ENCODE peak calls at places on chromosomes 12 and 14, in four cellular contexts. One of them, this sample, is unnamed.
A peak's percentile ranks its signal among the peaks of the same experiment; 100 is the strongest.

GRCh38 chr12:19894049-19894448 is 454.8 kb downstream of the AEBP2 start:
- DNase-seq in K562: no peak
- DNase-seq in HL-60: peak; percentile 48
- DNase-seq in GM12878: no peak
- DNase-seq in this sample: no peak

GRCh38 chr12:54147606-54148005 is 41.2 kb downstream of the SMUG1 start:
- DNase-seq in K562: no peak
- DNase-seq in HL-60: no peak
- DNase-seq in GM12878: no peak
- DNase-seq in this sample: no peak

GRCh38 chr12:105418821-105419291 is 88.4 kb downstream of the C12orf75 start:
- DNase-seq in K562: no peak
- DNase-seq in HL-60: no peak
- DNase-seq in GM12878: no peak
- DNase-seq in this sample: no peak

GRCh38 chr12:45338272-45338671 is 122.4 kb downstream of the ANO6 start:
- DNase-seq in K562: no peak
- DNase-seq in HL-60: no peak
- DNase-seq in GM12878: no peak
- DNase-seq in this sample: no peak

GRCh38 chr14:51676549-51676948 is 24.8 kb downstream of the FRMD6 start:
- DNase-seq in K562: no peak
- DNase-seq in HL-60: no peak
- DNase-seq in GM12878: no peak
- DNase-seq in this sample: no peak

GRCh38 chr12:115090783-115091182 is 406.8 kb upstream of the TBX3 start:
- DNase-seq in K562: no peak
- DNase-seq in HL-60: no peak
- DNase-seq in GM12878: no peak
- DNase-seq in this sample: no peak

GRCh38 chr12:54398995-54399793 is 14.7 kb upstream of the ZNF385A start:
- DNase-seq in K562: peak; percentile 86
- DNase-seq in HL-60: no peak
- DNase-seq in GM12878: no peak
- DNase-seq in this sample: peak; percentile 79

GRCh38 chr12:113051759-113052158 is 4.8 kb upstream of the DTX1 start:
- DNase-seq in K562: no peak
- DNase-seq in HL-60: no peak
- DNase-seq in GM12878: no peak
- DNase-seq in this sample: no peak

GRCh38 chr14:77985235-77985634 is 184.9 kb upstream of the NRXN3 start:
- DNase-seq in K562: no peak
- DNase-seq in HL-60: no peak
- DNase-seq in GM12878: no peak
- DNase-seq in this sample: no peak

GRCh38 chr12:39138268-39138667 is 232.9 kb upstream of the CPNE8 start:
- DNase-seq in K562: no peak
- DNase-seq in HL-60: no peak
- DNase-seq in GM12878: no peak
- DNase-seq in this sample: no peak
- TF ChIP-seq SPI1 in K562: no peak
- TF ChIP-seq SPI1 in HL-60: no peak
- TF ChIP-seq SPI1 in GM12878: no peak
- TF ChIP-seq SPI1 in this sample: no peak

DNA sequence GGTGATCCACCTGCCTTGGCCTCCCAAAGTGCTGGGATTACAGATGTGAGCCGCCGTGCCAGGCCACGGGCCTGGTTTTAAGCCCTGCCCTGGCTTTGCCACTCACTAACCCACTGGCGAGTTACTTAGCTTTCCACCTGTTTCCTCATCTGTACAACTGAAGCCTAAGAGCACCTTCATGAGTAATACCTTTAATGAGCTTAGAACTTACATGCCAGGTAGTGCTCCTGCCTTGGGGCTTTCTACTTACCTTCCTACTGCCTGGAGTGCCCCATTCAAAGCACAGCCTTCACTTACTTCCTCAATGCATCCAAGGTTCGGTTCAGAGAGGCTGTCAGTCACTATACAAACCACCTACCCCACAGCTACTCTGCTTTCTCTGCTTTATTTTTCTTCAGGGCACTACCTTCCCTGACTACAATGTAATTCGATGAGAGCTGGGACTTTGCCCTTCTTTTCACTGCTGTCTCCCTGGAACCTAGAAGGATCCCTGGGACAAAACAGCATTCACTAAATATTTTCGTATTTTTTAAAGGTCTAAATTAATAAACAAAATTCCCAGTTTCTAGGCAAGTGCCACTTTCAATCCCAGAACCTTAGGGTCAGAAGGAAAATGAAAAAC is 13.8 kb downstream of the ZCCHC8 start:
- DNase-seq in K562: no peak
- DNase-seq in HL-60: no peak
- DNase-seq in GM12878: no peak
- DNase-seq in this sample: no peak
- TF ChIP-seq SPI1 in K562: no peak
- TF ChIP-seq SPI1 in HL-60: no peak
- TF ChIP-seq SPI1 in GM12878: no peak
- TF ChIP-seq SPI1 in this sample: no peak

GRCh38 chr12:129704232-129704830 is 199.5 kb downstream of the TMEM132D start:
- DNase-seq in K562: no peak
- DNase-seq in HL-60: no peak
- DNase-seq in GM12878: no peak
- DNase-seq in this sample: no peak
- TF ChIP-seq SPI1 in K562: no peak
- TF ChIP-seq SPI1 in HL-60: no peak
- TF ChIP-seq SPI1 in GM12878: no peak
- TF ChIP-seq SPI1 in this sample: no peak

DNA sequence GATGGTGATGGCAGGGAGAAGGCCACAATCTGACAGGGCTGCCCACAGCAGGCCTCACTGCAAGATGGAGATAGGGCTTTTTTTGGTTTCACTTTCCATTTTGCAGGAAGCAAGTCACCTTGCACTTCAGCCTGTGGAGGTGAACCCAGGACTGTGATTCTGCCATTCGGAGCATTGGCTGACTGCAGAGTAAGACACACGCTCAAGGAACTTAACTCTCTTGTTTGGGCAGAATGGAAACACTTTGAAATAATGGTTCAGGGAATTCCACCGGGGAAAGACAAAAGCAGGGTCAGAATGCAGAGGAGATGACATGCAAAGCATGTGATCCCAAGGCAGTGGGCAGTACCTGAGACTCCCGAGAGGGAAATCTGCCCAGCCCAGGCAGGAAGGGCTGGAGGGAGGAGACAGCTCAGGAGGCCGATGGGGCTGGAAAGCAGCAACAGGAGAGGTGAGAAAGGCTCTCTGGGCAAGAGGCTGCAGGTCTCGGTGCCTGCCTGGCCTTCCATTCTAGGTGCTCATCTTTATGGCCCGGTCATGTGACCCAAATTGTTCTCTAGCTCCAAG is 58.7 kb upstream of the PRMT8 start:
- DNase-seq in K562: no peak
- DNase-seq in HL-60: no peak
- DNase-seq in GM12878: no peak
- DNase-seq in this sample: no peak
- TF ChIP-seq SPI1 in K562: no peak
- TF ChIP-seq SPI1 in HL-60: no peak
- TF ChIP-seq SPI1 in GM12878: no peak
- TF ChIP-seq SPI1 in this sample: no peak

GRCh38 chr12:66014818-66015217 is 115.7 kb downstream of the LLPH start:
- DNase-seq in K562: no peak
- DNase-seq in HL-60: no peak
- DNase-seq in GM12878: no peak
- DNase-seq in this sample: no peak
- TF ChIP-seq SPI1 in K562: no peak
- TF ChIP-seq SPI1 in HL-60: no peak
- TF ChIP-seq SPI1 in GM12878: no peak
- TF ChIP-seq SPI1 in this sample: no peak

GRCh38 chr14:100364403-100364802 is 41.3 kb downstream of the SLC25A47 start:
- DNase-seq in K562: no peak
- DNase-seq in HL-60: no peak
- DNase-seq in GM12878: no peak
- DNase-seq in this sample: no peak
- TF ChIP-seq SPI1 in K562: no peak
- TF ChIP-seq SPI1 in HL-60: no peak
- TF ChIP-seq SPI1 in GM12878: no peak
- TF ChIP-seq SPI1 in this sample: no peak

GRCh38 chr14:103561381-103562134 is 899 bp downstream of the BAG5 start:
- DNase-seq in K562: no peak
- DNase-seq in HL-60: no peak
- DNase-seq in GM12878: no peak
- DNase-seq in this sample: peak; percentile 59
- TF ChIP-seq SPI1 in K562: peak; percentile 36
- TF ChIP-seq SPI1 in HL-60: peak; percentile 40
- TF ChIP-seq SPI1 in GM12878: no peak
- TF ChIP-seq SPI1 in this sample: peak; percentile 24

GRCh38 chr14:81455344-81455743 is 55.2 kb upstream of the STON2 start:
- DNase-seq in K562: no peak
- DNase-seq in HL-60: no peak
- DNase-seq in GM12878: no peak
- DNase-seq in this sample: no peak
- TF ChIP-seq SPI1 in K562: no peak
- TF ChIP-seq SPI1 in HL-60: no peak
- TF ChIP-seq SPI1 in GM12878: no peak
- TF ChIP-seq SPI1 in this sample: no peak

GRCh38 chr12:8692573-8692972 is 5.2 kb upstream of the RIMKLB start:
- DNase-seq in K562: no peak
- DNase-seq in HL-60: no peak
- DNase-seq in GM12878: no peak
- DNase-seq in this sample: no peak

GRCh38 chr12:8689606-8690175 is 8.1 kb upstream of the RIMKLB start:
- DNase-seq in K562: no peak
- DNase-seq in HL-60: no peak
- DNase-seq in GM12878: no peak
- DNase-seq in this sample: no peak

GRCh38 chr12:8687846-8688601 is 9.8 kb upstream of the RIMKLB start:
- DNase-seq in K562: no peak
- DNase-seq in HL-60: no peak
- DNase-seq in GM12878: no peak
- DNase-seq in this sample: no peak
- TF ChIP-seq SPI1 in K562: no peak
- TF ChIP-seq SPI1 in HL-60: no peak
- TF ChIP-seq SPI1 in GM12878: no peak
- TF ChIP-seq SPI1 in this sample: no peak

DNA sequence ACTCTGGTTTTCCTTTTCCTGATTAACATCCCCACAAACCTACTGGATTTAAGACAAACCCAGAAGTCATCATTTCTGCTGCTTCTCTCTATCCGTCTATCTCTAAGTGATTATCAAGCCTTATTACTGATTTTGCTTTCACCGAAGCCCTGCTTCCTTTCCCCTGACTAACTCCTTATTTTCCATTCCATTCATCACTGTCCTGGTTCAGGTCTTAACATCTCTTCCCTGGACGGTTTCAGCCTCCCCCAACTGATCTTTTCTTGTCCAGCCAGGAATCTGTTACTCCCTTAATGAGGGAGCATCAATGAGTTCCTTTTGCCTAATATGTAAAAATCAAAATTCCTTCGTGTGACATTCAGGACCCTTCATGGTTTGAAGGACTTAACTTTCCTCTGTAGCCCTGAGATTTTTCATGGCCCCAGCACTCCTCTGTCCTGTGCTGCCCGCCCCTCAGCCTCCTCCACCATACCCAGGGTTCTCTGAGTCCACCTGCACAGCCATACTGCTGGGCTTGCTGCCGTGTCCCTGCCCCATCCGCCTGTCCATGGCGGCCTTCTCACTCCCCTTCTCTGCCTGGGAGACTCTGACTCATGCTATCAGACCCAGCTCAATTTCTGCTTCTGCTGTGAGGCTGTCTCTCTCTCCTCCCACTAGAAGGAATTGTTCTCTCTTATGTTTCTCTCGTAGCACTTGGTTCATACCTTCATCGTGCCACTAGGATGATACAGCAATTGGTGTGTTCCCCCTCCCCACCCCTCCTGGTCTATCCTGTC is 167.8 kb upstream of the HIF1A start:
- DNase-seq in K562: peak; percentile 8
- DNase-seq in HL-60: no peak
- DNase-seq in GM12878: no peak
- DNase-seq in this sample: no peak
- TF ChIP-seq SPI1 in K562: no peak
- TF ChIP-seq SPI1 in HL-60: no peak
- TF ChIP-seq SPI1 in GM12878: no peak
- TF ChIP-seq SPI1 in this sample: no peak